ENCODE peak calls at places on chromosomes 4 and X, in six cellular contexts. S, W, Q, R, M and G are unnamed samples.

GRCh38 chr4:108172231-108172779 is 3.6 kb upstream of the LEF1 start:
- DNase-seq in S (peak), W (peak), Q (no peak), R (no peak), M (no peak), G (no peak)

GRCh38 chr4:72701987-72702819 is 133.2 kb upstream of the ADAMTS3 start:
- DNase-seq in S (peak), W (peak), Q (peak), R (peak), M (peak), G (peak)

GRCh38 chrX:118603981-118604380 is 108.4 kb downstream of the DOCK11 start:
- DNase-seq in S (peak), W (peak), Q (peak), R (peak), M (peak), G (peak)

GRCh38 chr4:158428242-158428641 is 93.4 kb upstream of the RXFP1 start:
- DNase-seq in S (no peak), W (no peak), Q (no peak), R (no peak), M (no peak), G (no peak)

GRCh38 chr4:84915396-84915780 is 51.1 kb downstream of the WDFY3 start:
- DNase-seq in S (no peak), W (no peak), Q (no peak), R (no peak), M (no peak), G (peak)

GRCh38 chr4:118224239-118224829 is 128.5 kb downstream of the PRSS12 start:
- DNase-seq in S (no peak), W (peak), Q (peak), R (peak), M (no peak), G (peak)

GRCh38 chr4:3765271-3766206 is 646 bp upstream of the ADRA2C start:
- DNase-seq in S (no peak), W (peak), Q (no peak), R (no peak), M (peak), G (no peak)

GRCh38 chr4:692771-693554 is 4.0 kb upstream of the SLC49A3 start:
- DNase-seq in S (peak), W (no peak), Q (no peak), R (no peak), M (no peak), G (no peak)

GRCh38 chr4:88697588-88698329 is at the start of gene NAP1L5:
- DNase-seq in S (peak), W (peak), Q (peak), R (peak), M (peak), G (peak)

GRCh38 chrX:17405225-17405969 is 30.4 kb downstream of the NHS start:
- DNase-seq in S (no peak), W (no peak), Q (no peak), R (no peak), M (no peak), G (no peak)

GRCh38 chr4:47615385-47615784 is 130.3 kb downstream of the ATP10D start:
- DNase-seq in S (no peak), W (no peak), Q (no peak), R (no peak), M (no peak), G (no peak)

GRCh38 chr4:6560416-6561172 is 14.4 kb upstream of the MAN2B2 start:
- DNase-seq in S (no peak), W (no peak), Q (no peak), R (no peak), M (no peak), G (no peak)